ENCODE peak calls at places on chromosomes 6 and 20, in eight cellular contexts. I is MCF 10A; L is mucosa of gallbladder; N is fibroblast of lung; P is NCI-H1105 treated with DMSO at 0.1 percent for 48 hours; H is caudate nucleus; O is stimulated activated CD4-positive, alpha-beta T cell treated with anti-CD3 and anti-CD28 coated beads, Interleukin-1b, Interleukin-23, amount 100 ng/mL, for 1 hour; G is stimulated activated CD8-positive, alpha-beta memory T cell treated with anti-CD3 and anti-CD28 coated beads, Interleukin-12 subunit alpha, Interleukin-12 subunit beta, amount 100 ng/mL, for 4 hours. U is an unnamed sample.

GRCh38 chr6:11328613-11329247 is 96.3 kb upstream of the NEDD9 start:
- DNase-seq in H (no peak), L (no peak), N (peak), I (no peak), G (no peak), O (no peak), P (no peak), U (no peak)

GRCh38 chr20:51554538-51555165 is 12.1 kb upstream of the NFATC2 start:
- DNase-seq in I (peak), N (peak), H (peak), O (no peak), G (no peak), L (no peak), P (no peak), U (no peak)

GRCh38 chr20:38430679-38431325 is 4.3 kb downstream of the SNHG17 start:
- DNase-seq in O (no peak), H (no peak), N (peak), L (no peak), I (no peak), P (no peak), G (no peak), U (no peak)

GRCh38 chr6:37130704-37131103 is 39.2 kb upstream of the PIM1 start:
- DNase-seq in O (no peak), N (peak), L (no peak), I (peak), H (no peak), G (no peak), P (no peak), U (no peak)

GRCh38 chr20:46688151-46689081 is 828 bp downstream of the TP53RK start:
- DNase-seq in P (peak), O (no peak), L (no peak), I (peak), N (peak), H (no peak), G (no peak), U (peak)

GRCh38 chr20:58017237-58017969 is 211.1 kb downstream of the ANKRD60 start:
- DNase-seq in H (peak), P (no peak), N (peak), L (peak), O (no peak), G (no peak), I (peak), U (no peak)

GRCh38 chr6:3068329-3069223 is at the start of gene RIPK1:
- DNase-seq in H (peak), G (peak), L (peak), N (peak), I (peak), P (peak), O (peak), U (peak)

GRCh38 chr6:78492351-78493010 is 374.9 kb upstream of the IRAK1BP1 start:
- DNase-seq in L (no peak), H (no peak), O (no peak), G (no peak), I (peak), P (no peak), N (peak), U (no peak)

GRCh38 chr20:46724343-46724959 is 15.0 kb downstream of the SLC2A10 start:
- DNase-seq in G (no peak), O (no peak), I (no peak), H (no peak), P (no peak), L (no peak), N (no peak), U (no peak)

GRCh38 chr6:153129873-153130514 is 1.1 kb downstream of the RGS17 start:
- DNase-seq in G (no peak), P (peak), N (peak), H (peak), L (no peak), O (no peak), I (peak), U (peak)

GRCh38 chr6:151689499-151690201 is 117.8 kb upstream of the ESR1 start:
- DNase-seq in I (no peak), L (no peak), O (no peak), P (no peak), N (no peak), H (no peak), G (no peak), U (no peak)

GRCh38 chr6:13268914-13269532 is 59.3 kb downstream of the TBC1D7 start:
- DNase-seq in G (no peak), P (no peak), L (no peak), H (no peak), N (peak), I (peak), O (no peak), U (no peak)

GRCh38 chr6:134636221-134636830 is 313.6 kb downstream of the ALDH8A1 start:
- DNase-seq in G (no peak), I (no peak), O (no peak), N (no peak), L (no peak), H (no peak), P (peak), U (no peak)

GRCh38 chr6:15382089-15382488 is 136.2 kb downstream of the JARID2 start:
- DNase-seq in N (no peak), P (no peak), L (no peak), I (no peak), O (no peak), H (no peak), G (no peak), U (no peak)

GRCh38 chr20:1533059-1533458 is 24.4 kb downstream of the SIRPD start:
- DNase-seq in H (no peak), N (no peak), G (no peak), P (no peak), I (peak), O (no peak), L (no peak), U (no peak)

GRCh38 chr6:100177956-100178355 is 183.9 kb upstream of the MCHR2 start:
- DNase-seq in P (no peak), O (no peak), I (peak), H (no peak), G (no peak), L (no peak), N (peak), U (no peak)

GRCh38 chr6:132461958-132462357 is 51.0 kb downstream of the STX7 start:
- DNase-seq in O (no peak), H (no peak), N (no peak), G (no peak), I (no peak), L (no peak), P (no peak), U (no peak)

GRCh38 chr6:25899580-25900408 is 25.8 kb upstream of the SLC17A3 start:
- DNase-seq in P (no peak), H (no peak), G (no peak), N (no peak), L (no peak), I (no peak), O (no peak), U (no peak)

U was measured in NCI-H1092 treated with DMSO at 0.1 percent for 48 hours.